ENCODE peak calls at places on chromosomes 16 and 17, in seven cellular contexts. F, Y, X, B, N, Q and C are unnamed samples.

GRCh38 chr16:47886631-47887415 is 269.0 kb downstream of the ABCC12 start:
- DNase-seq in F (no peak), Y (no peak), X (no peak), B (no peak), N (peak), Q (no peak), C (no peak)

GRCh38 chr17:74833501-74834361 is 26.0 kb downstream of the GRIN2C start:
- DNase-seq in F (no peak), Y (peak), X (no peak), B (no peak), N (no peak), Q (peak), C (no peak)

GRCh38 chr16:10984509-10984908 is 40.1 kb downstream of the CLEC16A start:
- DNase-seq in F (no peak), Y (no peak), X (no peak), B (no peak), N (peak), Q (no peak), C (no peak)

GRCh38 chr17:50264263-50265113 is 9.8 kb upstream of the TMEM92 start:
- DNase-seq in F (no peak), Y (no peak), X (peak), B (no peak), N (no peak), Q (peak), C (no peak)

GRCh38 chr17:81865733-81866439 is 5.3 kb downstream of the ARHGDIA start:
- DNase-seq in F (no peak), Y (no peak), X (no peak), B (no peak), N (no peak), Q (no peak), C (no peak)

GRCh38 chr16:52453661-52454060 is 93.3 kb downstream of the TOX3 start:
- DNase-seq in F (no peak), Y (no peak), X (no peak), B (no peak), N (no peak), Q (no peak), C (no peak)

GRCh38 chr17:16443390-16444257 is 28.3 kb downstream of the TRPV2 start:
- DNase-seq in F (no peak), Y (no peak), X (no peak), B (no peak), N (no peak), Q (no peak), C (no peak)

GRCh38 chr17:72390675-72391501 is 270.1 kb downstream of the SOX9 start:
- DNase-seq in F (no peak), Y (no peak), X (no peak), B (no peak), N (no peak), Q (peak), C (no peak)

GRCh38 chr17:39069114-39069756 is 82.2 kb downstream of the PLXDC1 start:
- DNase-seq in F (no peak), Y (no peak), X (no peak), B (peak), N (peak), Q (peak), C (no peak)

GRCh38 chr17:71628306-71628705 is 492.5 kb upstream of the SOX9 start:
- DNase-seq in F (no peak), Y (no peak), X (no peak), B (no peak), N (no peak), Q (peak), C (no peak)

GRCh38 chr17:52546493-52546892 is 388.0 kb upstream of the CA10 start:
- DNase-seq in F (no peak), Y (no peak), X (no peak), B (no peak), N (no peak), Q (no peak), C (no peak)

GRCh38 chr16:27922433-27922832 is 141.1 kb downstream of the GSG1L start:
- DNase-seq in F (no peak), Y (no peak), X (no peak), B (no peak), N (no peak), Q (no peak), C (no peak)

GRCh38 chr16:70432800-70433455 is 6.0 kb downstream of the ST3GAL2 start:
- DNase-seq in F (no peak), Y (no peak), X (no peak), B (no peak), N (peak), Q (no peak), C (no peak)

GRCh38 chr17:3512512-3513171 is 36.8 kb downstream of the ASPA start:
- DNase-seq in F (peak), Y (peak), X (peak), B (no peak), N (peak), Q (peak), C (peak)
- H3K27ac ChIP-seq in F (peak), Y (peak), X (peak), B (no peak), N (no peak), Q (no peak), C (peak)

GRCh38 chr16:5062051-5062450 is 3.7 kb downstream of the C16orf89 start:
- DNase-seq in F (no peak), Y (no peak), X (no peak), B (no peak), N (no peak), Q (no peak), C (no peak)

GRCh38 chr16:5060073-5060641 is 5.6 kb downstream of the C16orf89 start:
- DNase-seq in F (no peak), Y (no peak), X (no peak), B (no peak), N (no peak), Q (no peak), C (no peak)

GRCh38 chr16:5056347-5056746 is 9.4 kb downstream of the C16orf89 start:
- DNase-seq in F (no peak), Y (no peak), X (no peak), B (no peak), N (no peak), Q (peak), C (no peak)

GRCh38 chr16:5058476-5058875 is 7.3 kb downstream of the C16orf89 start:
- DNase-seq in F (no peak), Y (no peak), X (no peak), B (no peak), N (no peak), Q (peak), C (no peak)

DNA sequence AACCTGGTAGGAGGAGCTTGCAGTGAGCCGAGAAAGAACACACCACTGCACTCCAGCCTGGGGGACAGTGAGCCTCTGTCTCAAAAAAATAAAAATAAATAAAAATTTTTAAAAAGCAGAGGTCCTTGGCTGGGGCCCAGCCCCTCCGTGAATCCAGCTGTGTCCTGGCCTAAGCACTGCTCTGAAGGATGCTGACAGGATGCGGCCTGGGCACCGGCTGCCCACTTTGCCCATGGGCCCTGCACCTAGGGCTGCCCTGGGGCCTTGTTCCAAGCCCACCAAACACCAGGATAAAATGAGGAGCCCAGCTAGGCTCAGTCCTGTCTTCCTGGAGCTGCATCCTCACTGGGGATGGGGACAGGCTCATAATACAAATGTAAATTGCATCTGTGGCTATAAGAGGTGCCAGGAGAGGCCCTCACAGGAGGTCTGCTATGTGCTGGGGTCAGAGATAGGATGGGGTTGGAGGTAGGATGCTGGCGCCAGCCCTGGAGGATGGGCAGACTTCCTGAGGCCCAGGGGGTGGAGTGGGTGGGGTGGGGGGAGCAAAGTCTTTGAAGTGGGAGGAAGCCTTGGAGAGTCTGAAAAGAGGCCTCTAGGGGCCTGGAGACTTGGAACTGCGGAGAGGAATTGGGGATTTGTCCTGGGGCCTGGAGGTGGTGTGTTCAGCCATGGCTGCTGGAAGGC is 6.2 kb downstream of the C16orf89 start:
- DNase-seq in F (no peak), Y (no peak), X (no peak), B (no peak), N (no peak), Q (no peak), C (no peak)
- H3K27ac ChIP-seq in F (no peak), Y (no peak), X (no peak), B (no peak), N (no peak), Q (no peak), C (no peak)

DNA sequence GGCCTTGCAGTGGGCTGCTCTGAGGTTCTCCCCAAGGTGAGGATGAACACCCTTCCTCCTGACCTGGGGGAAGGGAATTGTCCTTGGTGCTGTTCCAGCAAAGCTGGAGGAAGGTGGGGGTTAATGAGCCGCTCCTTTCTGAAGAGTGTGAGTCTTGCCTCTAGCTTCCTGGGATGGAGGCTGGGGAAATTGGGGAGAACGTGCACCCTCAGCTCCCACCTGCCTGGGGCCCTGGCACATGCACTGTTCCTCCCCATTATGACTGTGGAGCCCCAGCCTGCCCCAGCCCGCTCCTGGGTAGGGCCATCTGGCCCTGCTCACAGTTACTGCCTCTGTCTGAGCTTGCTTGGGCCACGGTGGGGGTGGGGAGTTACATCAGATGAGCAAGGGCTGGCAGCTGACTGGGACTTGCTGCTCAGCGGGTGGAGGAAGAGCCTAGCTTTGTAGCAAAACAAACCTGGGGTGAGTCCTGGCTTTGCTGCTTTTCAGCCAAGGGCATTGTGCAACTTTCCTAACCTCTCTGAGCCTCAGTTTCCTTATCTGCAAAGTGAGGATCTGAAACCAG is 11.1 kb downstream of the TNS4 start:
- DNase-seq in F (peak), Y (peak), X (peak), B (peak), N (peak), Q (peak), C (peak)
- H3K27ac ChIP-seq in F (no peak), Y (no peak), X (peak), B (peak), N (no peak), Q (peak), C (no peak)

GRCh38 chr17:77857613-77858012 is 100.9 kb upstream of the TNRC6C start:
- DNase-seq in F (no peak), Y (no peak), X (no peak), B (no peak), N (no peak), Q (no peak), C (no peak)

GRCh38 chr17:77857306-77857555 is 101.3 kb upstream of the TNRC6C start:
- DNase-seq in F (no peak), Y (no peak), X (no peak), B (no peak), N (no peak), Q (no peak), C (no peak)

GRCh38 chr17:77859411-77859810 is 99.1 kb upstream of the TNRC6C start:
- DNase-seq in F (no peak), Y (no peak), X (no peak), B (no peak), N (no peak), Q (no peak), C (no peak)

GRCh38 chr17:77858291-77859034 is 100.0 kb upstream of the TNRC6C start:
- DNase-seq in F (no peak), Y (no peak), X (no peak), B (no peak), N (no peak), Q (no peak), C (no peak)

GRCh38 chr17:77859035-77859360 is 99.5 kb upstream of the TNRC6C start:
- DNase-seq in F (peak), Y (no peak), X (no peak), B (no peak), N (no peak), Q (no peak), C (no peak)
- H3K27ac ChIP-seq in F (no peak), Y (no peak), X (no peak), B (no peak), N (no peak), Q (no peak), C (no peak)

DNA sequence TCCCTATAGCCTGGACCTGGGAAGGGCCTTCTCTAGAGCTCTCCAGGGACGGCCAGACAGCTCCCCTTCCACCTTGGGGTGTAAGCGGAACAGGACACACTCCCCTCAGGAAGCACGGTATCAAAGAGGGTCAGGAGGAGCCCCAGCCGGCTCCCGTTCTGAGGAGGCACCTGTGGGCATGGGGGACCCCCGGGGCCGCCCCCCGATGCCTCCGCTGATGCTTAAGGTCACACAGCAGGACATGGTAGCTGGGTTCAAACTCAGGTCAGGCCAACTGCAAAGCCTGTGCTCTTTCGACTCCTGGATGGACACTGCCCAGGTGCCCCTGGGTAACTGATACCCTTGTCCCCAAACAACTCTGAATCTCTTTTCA is 49.8 kb downstream of the CMIP start:
- DNase-seq in F (no peak), Y (peak), X (no peak), B (no peak), N (no peak), Q (no peak), C (no peak)
- H3K27ac ChIP-seq in F (peak), Y (peak), X (peak), B (peak), N (no peak), Q (no peak), C (peak)

GRCh38 chr17:1584167-1584566 is 21.6 kb upstream of the PITPNA start:
- DNase-seq in F (no peak), Y (no peak), X (no peak), B (no peak), N (no peak), Q (no peak), C (no peak)
- H3K27ac ChIP-seq in F (no peak), Y (no peak), X (no peak), B (no peak), N (no peak), Q (no peak), C (no peak)

GRCh38 chr16:78242231-78242630 is 142.8 kb downstream of the WWOX start:
- DNase-seq in F (no peak), Y (no peak), X (no peak), B (no peak), N (no peak), Q (no peak), C (no peak)
- H3K27ac ChIP-seq in F (no peak), Y (no peak), X (no peak), B (no peak), N (no peak), Q (no peak), C (no peak)

DNA sequence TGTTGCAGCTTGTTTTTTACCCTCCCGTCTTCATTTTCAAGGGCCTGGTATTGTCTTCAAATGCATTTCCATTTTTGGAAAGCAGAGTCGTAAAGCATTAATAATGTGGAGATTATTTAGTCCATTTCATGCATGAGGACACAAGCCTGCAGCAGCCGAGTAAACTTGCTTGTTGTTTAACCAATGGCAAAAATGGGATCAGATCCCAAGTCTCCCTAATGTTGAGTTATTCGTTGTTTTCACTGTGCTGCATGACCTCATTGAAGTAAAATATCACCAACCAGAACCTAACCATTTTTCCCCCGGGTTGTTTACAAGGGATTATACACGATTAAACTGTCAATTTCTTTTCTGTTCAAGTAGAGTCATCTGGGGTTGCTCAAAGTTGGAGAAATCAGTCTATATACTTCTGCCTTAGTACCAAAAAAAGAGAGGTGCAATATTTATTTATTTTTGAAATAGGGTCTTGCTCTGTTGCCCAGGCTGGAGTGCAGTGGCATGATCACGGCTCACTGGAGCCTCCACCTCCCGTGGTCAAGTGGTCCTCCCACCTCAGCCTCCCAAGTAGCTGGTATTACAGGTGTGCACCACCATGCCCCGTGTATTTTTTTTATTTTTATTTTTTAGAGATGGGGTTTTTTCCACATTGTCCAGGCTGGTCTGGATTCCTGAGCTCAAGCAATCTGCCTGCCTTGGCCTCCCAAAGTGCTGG is 12.4 kb downstream of the AMZ2 start:
- DNase-seq in F (no peak), Y (no peak), X (no peak), B (no peak), N (no peak), Q (no peak), C (no peak)
- H3K27ac ChIP-seq in F (no peak), Y (peak), X (peak), B (no peak), N (no peak), Q (no peak), C (peak)